ENCODE peak calls at places on chromosome 7, in four cellular contexts. One of them, this sample, is unnamed.

GRCh38 chr7:77543910-77544309 is 6.8 kb downstream of the PTPN12 start:
- DNase-seq in CD4-positive, alpha-beta T cell: no peak
- DNase-seq in astrocyte: no peak
- DNase-seq in mesothelial cell of epicardium: no peak
- DNase-seq in this sample: no peak

GRCh38 chr7:22992874-22993840 is 20.8 kb downstream of the HYCC1 start:
- DNase-seq in CD4-positive, alpha-beta T cell: no peak
- DNase-seq in astrocyte: no peak
- DNase-seq in mesothelial cell of epicardium: no peak
- DNase-seq in this sample: no peak

GRCh38 chr7:74023037-74023436 is 4.9 kb upstream of the ELN start:
- DNase-seq in CD4-positive, alpha-beta T cell: no peak
- DNase-seq in astrocyte: peak
- DNase-seq in mesothelial cell of epicardium: no peak
- DNase-seq in this sample: no peak

GRCh38 chr7:74709880-74710671 is 52.6 kb downstream of the GTF2I start:
- DNase-seq in CD4-positive, alpha-beta T cell: no peak
- DNase-seq in astrocyte: no peak
- DNase-seq in mesothelial cell of epicardium: no peak
- DNase-seq in this sample: no peak

GRCh38 chr7:86653919-86654659 is 10.4 kb downstream of the GRM3 start:
- DNase-seq in CD4-positive, alpha-beta T cell: no peak
- DNase-seq in astrocyte: no peak
- DNase-seq in mesothelial cell of epicardium: no peak
- DNase-seq in this sample: no peak

GRCh38 chr7:41967156-41967555 is 264.3 kb upstream of the INHBA start:
- DNase-seq in CD4-positive, alpha-beta T cell: no peak
- DNase-seq in astrocyte: peak
- DNase-seq in mesothelial cell of epicardium: no peak
- DNase-seq in this sample: no peak

GRCh38 chr7:16874061-16874460 is 7.7 kb downstream of the AGR3 start:
- DNase-seq in CD4-positive, alpha-beta T cell: no peak
- DNase-seq in astrocyte: no peak
- DNase-seq in mesothelial cell of epicardium: no peak
- DNase-seq in this sample: no peak

GRCh38 chr7:137563986-137564385 is 220.5 kb upstream of the PTN start:
- DNase-seq in CD4-positive, alpha-beta T cell: no peak
- DNase-seq in astrocyte: no peak
- DNase-seq in mesothelial cell of epicardium: no peak
- DNase-seq in this sample: no peak

GRCh38 chr7:84247591-84247990 is 53.0 kb upstream of the SEMA3A start:
- DNase-seq in CD4-positive, alpha-beta T cell: no peak
- DNase-seq in astrocyte: peak
- DNase-seq in mesothelial cell of epicardium: no peak
- DNase-seq in this sample: no peak

GRCh38 chr7:782718-783449 is 49.4 kb upstream of the SUN1 start:
- DNase-seq in CD4-positive, alpha-beta T cell: no peak
- DNase-seq in astrocyte: no peak
- DNase-seq in mesothelial cell of epicardium: no peak
- DNase-seq in this sample: no peak

GRCh38 chr7:128168667-128169210 is 72.3 kb upstream of the LEP start:
- DNase-seq in CD4-positive, alpha-beta T cell: no peak
- DNase-seq in astrocyte: peak
- DNase-seq in mesothelial cell of epicardium: peak
- DNase-seq in this sample: no peak

GRCh38 chr7:22647451-22648257 is 79.3 kb upstream of the IL6 start:
- DNase-seq in CD4-positive, alpha-beta T cell: no peak
- DNase-seq in astrocyte: peak
- DNase-seq in mesothelial cell of epicardium: no peak
- DNase-seq in this sample: no peak

GRCh38 chr7:47610506-47611044 is 28.7 kb upstream of the TNS3 start:
- DNase-seq in CD4-positive, alpha-beta T cell: no peak
- DNase-seq in astrocyte: peak
- DNase-seq in mesothelial cell of epicardium: no peak
- DNase-seq in this sample: no peak

GRCh38 chr7:1056785-1057410 is 12.6 kb downstream of the GPR146 start:
- DNase-seq in CD4-positive, alpha-beta T cell: no peak
- DNase-seq in astrocyte: no peak
- DNase-seq in mesothelial cell of epicardium: no peak
- DNase-seq in this sample: no peak

GRCh38 chr7:26603631-26604030 is 260.8 kb downstream of the SKAP2 start:
- DNase-seq in CD4-positive, alpha-beta T cell: no peak
- DNase-seq in astrocyte: no peak
- DNase-seq in mesothelial cell of epicardium: no peak
- DNase-seq in this sample: no peak

DNA sequence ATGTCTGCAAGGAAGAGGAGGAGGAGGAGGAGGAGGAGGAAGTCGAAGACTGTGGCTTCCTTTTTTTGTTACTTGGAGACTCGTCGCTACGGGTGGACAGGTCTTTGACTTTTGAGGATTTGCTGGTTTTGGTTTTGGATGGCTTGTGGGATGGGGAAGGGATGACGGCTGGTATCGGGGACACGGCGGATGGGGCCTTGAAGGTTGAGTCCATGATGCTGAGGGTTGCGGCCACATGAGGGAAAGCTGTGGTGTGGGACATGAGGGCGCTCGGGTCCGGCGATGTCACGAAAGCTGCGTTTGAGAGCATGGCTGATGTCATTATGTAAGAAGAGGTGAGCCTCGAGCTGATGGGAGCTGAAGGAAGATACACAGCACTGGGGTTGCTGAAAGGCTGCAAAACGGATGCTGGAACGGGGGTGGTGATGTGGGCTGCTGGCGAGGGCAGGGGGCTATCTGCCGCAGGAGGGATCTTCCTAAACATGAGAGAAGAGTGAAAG is 33.1 kb upstream of the EFCAB10 start:
- DNase-seq in CD4-positive, alpha-beta T cell: no peak
- DNase-seq in astrocyte: no peak
- DNase-seq in mesothelial cell of epicardium: no peak
- DNase-seq in this sample: no peak
- TF ChIP-seq CTCF in CD4-positive, alpha-beta T cell: no peak
- TF ChIP-seq CTCF in astrocyte: no peak
- TF ChIP-seq CTCF in mesothelial cell of epicardium: no peak
- TF ChIP-seq CTCF in this sample: no peak

DNA sequence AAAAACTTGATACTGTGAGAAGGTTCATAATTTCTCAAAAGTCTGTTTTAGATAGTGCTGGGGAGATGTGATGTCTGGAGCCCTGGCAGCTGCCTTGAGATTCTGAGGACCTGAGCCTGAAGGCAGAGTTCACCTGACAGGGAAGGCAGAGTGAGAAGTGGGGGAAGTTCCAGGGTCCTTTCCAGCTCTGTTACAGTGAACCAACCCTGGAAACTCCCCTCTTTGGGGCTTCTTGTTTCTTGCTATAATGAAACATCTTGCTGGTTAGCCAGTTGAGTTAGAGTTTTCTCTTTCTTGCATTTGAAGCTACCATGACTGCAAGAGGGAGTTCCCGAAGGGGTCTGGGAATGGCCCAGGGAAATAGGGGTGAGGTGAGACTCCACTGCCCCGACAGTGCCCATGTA is 158.9 kb upstream of the TNRC18 start:
- DNase-seq in CD4-positive, alpha-beta T cell: no peak
- DNase-seq in astrocyte: no peak
- DNase-seq in mesothelial cell of epicardium: no peak
- DNase-seq in this sample: no peak
- TF ChIP-seq CTCF in CD4-positive, alpha-beta T cell: no peak
- TF ChIP-seq CTCF in astrocyte: no peak
- TF ChIP-seq CTCF in mesothelial cell of epicardium: no peak
- TF ChIP-seq CTCF in this sample: no peak

GRCh38 chr7:130875265-130875741 is 141.3 kb upstream of the KLF14 start:
- DNase-seq in CD4-positive, alpha-beta T cell: peak
- DNase-seq in astrocyte: no peak
- DNase-seq in mesothelial cell of epicardium: no peak
- DNase-seq in this sample: no peak
- TF ChIP-seq CTCF in CD4-positive, alpha-beta T cell: peak
- TF ChIP-seq CTCF in astrocyte: peak
- TF ChIP-seq CTCF in mesothelial cell of epicardium: peak
- TF ChIP-seq CTCF in this sample: peak

DNA sequence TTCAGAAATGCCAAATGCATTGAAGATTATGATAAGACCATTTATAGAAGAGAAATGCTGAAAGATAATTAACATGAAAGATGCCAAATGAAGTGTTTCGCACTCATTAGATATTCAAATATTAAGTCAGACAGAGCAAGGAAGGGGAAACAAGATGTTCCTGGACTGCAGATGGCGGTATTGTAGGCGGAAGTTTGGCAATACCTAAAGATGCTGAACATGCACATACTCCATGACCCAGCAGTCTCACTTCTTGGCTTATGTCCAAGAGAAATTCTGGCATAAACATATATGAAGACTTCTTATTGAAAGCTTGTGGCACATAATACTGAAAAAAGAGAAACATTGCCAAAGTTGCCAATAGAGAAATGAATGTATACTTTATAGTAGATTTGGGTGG is 325.4 kb upstream of the SEMA3C start:
- DNase-seq in CD4-positive, alpha-beta T cell: no peak
- DNase-seq in astrocyte: no peak
- DNase-seq in mesothelial cell of epicardium: no peak
- DNase-seq in this sample: no peak
- TF ChIP-seq CTCF in CD4-positive, alpha-beta T cell: no peak
- TF ChIP-seq CTCF in astrocyte: no peak
- TF ChIP-seq CTCF in mesothelial cell of epicardium: no peak
- TF ChIP-seq CTCF in this sample: no peak

GRCh38 chr7:33193308-33193864 is 64.0 kb downstream of the BBS9 start:
- DNase-seq in CD4-positive, alpha-beta T cell: no peak
- DNase-seq in astrocyte: no peak
- DNase-seq in mesothelial cell of epicardium: no peak
- DNase-seq in this sample: no peak

GRCh38 chr7:33192695-33193291 is 63.4 kb downstream of the BBS9 start:
- DNase-seq in CD4-positive, alpha-beta T cell: no peak
- DNase-seq in astrocyte: peak
- DNase-seq in mesothelial cell of epicardium: no peak
- DNase-seq in this sample: no peak

GRCh38 chr7:33190688-33191304 is 61.4 kb downstream of the BBS9 start:
- DNase-seq in CD4-positive, alpha-beta T cell: no peak
- DNase-seq in astrocyte: no peak
- DNase-seq in mesothelial cell of epicardium: no peak
- DNase-seq in this sample: no peak

GRCh38 chr7:33195264-33195663 is 65.9 kb downstream of the BBS9 start:
- DNase-seq in CD4-positive, alpha-beta T cell: no peak
- DNase-seq in astrocyte: peak
- DNase-seq in mesothelial cell of epicardium: no peak
- DNase-seq in this sample: no peak

DNA sequence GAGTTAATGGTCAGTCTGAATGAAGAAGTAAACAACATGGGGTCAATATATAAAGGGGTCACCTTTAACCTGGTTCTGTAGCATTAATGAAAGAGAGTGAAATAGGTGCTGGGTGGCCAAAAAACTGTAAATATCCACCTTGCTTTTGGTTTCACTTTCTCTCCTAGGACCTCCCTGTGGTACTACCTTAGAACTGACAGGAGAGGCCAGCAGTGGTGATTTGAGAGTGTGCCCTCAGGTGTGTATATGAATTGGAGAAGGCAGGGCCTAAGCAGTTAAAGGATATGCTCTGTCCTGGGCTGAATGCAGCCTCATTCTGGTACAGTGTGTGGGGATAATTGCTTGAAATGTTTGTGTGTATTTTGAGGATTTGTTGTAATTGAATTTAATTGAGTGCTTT is 62.0 kb downstream of the BBS9 start:
- DNase-seq in CD4-positive, alpha-beta T cell: no peak
- DNase-seq in astrocyte: no peak
- DNase-seq in mesothelial cell of epicardium: no peak
- DNase-seq in this sample: no peak
- TF ChIP-seq CTCF in CD4-positive, alpha-beta T cell: no peak
- TF ChIP-seq CTCF in astrocyte: no peak
- TF ChIP-seq CTCF in mesothelial cell of epicardium: no peak
- TF ChIP-seq CTCF in this sample: no peak

DNA sequence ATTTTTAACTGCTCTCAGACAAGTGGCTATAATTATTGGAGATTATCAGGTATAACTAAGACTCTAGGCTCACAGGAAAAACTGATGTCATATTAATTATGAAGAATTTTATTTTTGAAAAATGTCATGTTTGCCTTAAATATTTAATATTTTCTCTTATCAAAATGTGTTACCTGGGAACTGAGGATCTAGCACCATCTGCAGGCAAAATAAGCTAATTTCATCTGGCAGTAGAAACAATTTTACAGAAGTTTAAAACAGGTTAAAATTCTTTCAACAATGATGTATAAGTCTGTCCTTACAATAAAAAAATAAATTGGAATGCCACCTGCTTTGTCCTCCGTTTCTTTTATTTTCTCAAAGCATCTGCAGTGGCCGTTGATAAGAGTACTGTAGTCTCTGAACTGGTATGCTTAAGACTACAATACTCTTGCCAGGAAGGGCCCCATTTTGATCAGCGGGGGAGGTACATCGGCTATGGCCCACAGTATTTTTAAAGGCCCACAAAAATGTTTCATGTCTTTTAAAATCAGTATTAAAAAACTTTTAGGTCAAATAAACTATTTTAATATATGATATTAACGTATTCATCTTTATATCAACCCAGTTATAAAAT is 81.3 kb downstream of the VWDE start:
- DNase-seq in CD4-positive, alpha-beta T cell: no peak
- DNase-seq in astrocyte: peak
- DNase-seq in mesothelial cell of epicardium: no peak
- DNase-seq in this sample: no peak
- TF ChIP-seq CTCF in CD4-positive, alpha-beta T cell: peak
- TF ChIP-seq CTCF in astrocyte: peak
- TF ChIP-seq CTCF in mesothelial cell of epicardium: peak
- TF ChIP-seq CTCF in this sample: peak

This sample was measured in natural killer cell.